ENCODE peak calls at places on chromosomes 16 and 17, in ten cellular contexts. F is GM23338; X is HuH-7; T is activated CD4-positive, alpha-beta T cell treated with anti-CD3 and anti-CD28 coated beads, Interleukin-2, amount 50 U/mL, for 1 hour; P is NCI-H748 treated with DMSO at 0.1 percent for 48 hours; B is ovary; W is right atrium auricular region; A is T-cell; R is NCI-H1436; I is M059J. Z is an unnamed sample.

GRCh38 chr17:42531455-42532354 is 4.3 kb upstream of the NAGLU start:
- DNase-seq in X (peak), F (peak), R (peak), T (peak), P (peak), I (peak), A (no peak), W (no peak), B (no peak), Z (peak)

GRCh38 chr17:17710728-17711541 is 29.7 kb downstream of the RAI1 start:
- DNase-seq in T (no peak), B (peak), X (peak), W (no peak), P (no peak), F (peak), R (no peak), A (no peak), I (peak), Z (no peak)

GRCh38 chr17:34443832-34444469 is 80.9 kb upstream of the CCL1 start:
- DNase-seq in A (no peak), W (no peak), T (no peak), I (peak), R (no peak), P (peak), F (peak), B (no peak), X (no peak), Z (no peak)

GRCh38 chr17:794876-795275 is 12.7 kb downstream of the MRM3 start:
- DNase-seq in X (no peak), R (peak), I (peak), T (peak), B (peak), P (peak), A (peak), W (peak), F (peak), Z (no peak)

GRCh38 chr17:73929860-73930430 is 273.5 kb upstream of the RPL38 start:
- DNase-seq in A (no peak), P (no peak), T (no peak), X (no peak), W (peak), F (peak), I (no peak), R (no peak), B (no peak), Z (no peak)

GRCh38 chr17:45451131-45451530 is 18.5 kb upstream of the ARHGAP27 start:
- DNase-seq in W (no peak), I (no peak), P (no peak), F (peak), A (no peak), T (no peak), X (peak), B (no peak), R (no peak), Z (no peak)

GRCh38 chr17:28493467-28493866 is 12.7 kb upstream of the FOXN1 start:
- DNase-seq in P (no peak), W (no peak), F (no peak), T (no peak), X (no peak), B (no peak), R (no peak), I (peak), A (no peak), Z (no peak)

GRCh38 chr16:85321856-85322271 is 209.6 kb upstream of the CIBAR2 start:
- DNase-seq in T (no peak), A (no peak), W (peak), X (peak), P (no peak), B (peak), R (no peak), I (peak), F (no peak), Z (no peak)